ENCODE peak calls at places on chromosomes 1 and 21, in four cellular contexts. Y is uterus, P is prostate gland, K is erythroblast. R is an unnamed sample.

GRCh38 chr1:229385853-229386456 is 43.1 kb upstream of the CCSAP start:
- DNase-seq in P (no peak), K (no peak), Y (no peak), R (no peak)

GRCh38 chr1:91555821-91556531 is 55.3 kb downstream of the CDC7 start:
- DNase-seq in Y (no peak), K (peak), P (no peak), R (peak)

GRCh38 chr1:40045182-40045581 is 4.7 kb downstream of the CAP1 start:
- DNase-seq in P (no peak), Y (no peak), K (no peak), R (no peak)

GRCh38 chr1:88407248-88407647 is 276.8 kb upstream of the PKN2 start:
- DNase-seq in P (no peak), K (no peak), Y (no peak), R (no peak)

GRCh38 chr1:36702963-36703362 is 220.2 kb upstream of the CSF3R start:
- DNase-seq in K (no peak), Y (no peak), P (no peak), R (no peak)

GRCh38 chr1:51960262-51960661 is 30.2 kb downstream of the RAB3B start:
- DNase-seq in P (no peak), Y (no peak), K (no peak), R (no peak)

GRCh38 chr1:25948641-25949040 is 42.4 kb upstream of the STMN1 start:
- DNase-seq in Y (no peak), K (peak), P (no peak), R (no peak)

GRCh38 chr1:4510276-4510691 is 144.1 kb upstream of the AJAP1 start:
- DNase-seq in Y (no peak), P (no peak), K (no peak), R (no peak)

GRCh38 chr21:41369105-41369914 is 7.5 kb downstream of the MX2 start:
- DNase-seq in Y (peak), P (no peak), K (no peak), R (no peak)

GRCh38 chr1:29120955-29121485 is 2.7 kb downstream of the TMEM200B start:
- DNase-seq in Y (peak), K (no peak), P (no peak), R (no peak)

GRCh38 chr1:45452503-45452902 is 38.5 kb downstream of the TESK2 start:
- DNase-seq in K (no peak), Y (no peak), P (no peak), R (no peak)

GRCh38 chr1:243748706-243749283 is 101.2 kb downstream of the AKT3 start:
- DNase-seq in Y (no peak), P (peak), K (peak), R (peak)

GRCh38 chr1:11062965-11063401 is 3.2 kb upstream of the SRM start:
- DNase-seq in K (no peak), P (no peak), Y (peak), R (peak)

GRCh38 chr1:245797592-245798366 is 643.0 kb downstream of the KIF26B start:
- DNase-seq in K (peak), P (no peak), Y (no peak), R (peak)

GRCh38 chr1:27099154-27099903 is 55.6 kb downstream of the SLC9A1 start:
- DNase-seq in Y (peak), P (no peak), K (no peak), R (peak)

GRCh38 chr1:208475951-208476824 is 232.0 kb upstream of the PLXNA2 start:
- DNase-seq in Y (no peak), K (no peak), P (no peak), R (no peak)

DNA sequence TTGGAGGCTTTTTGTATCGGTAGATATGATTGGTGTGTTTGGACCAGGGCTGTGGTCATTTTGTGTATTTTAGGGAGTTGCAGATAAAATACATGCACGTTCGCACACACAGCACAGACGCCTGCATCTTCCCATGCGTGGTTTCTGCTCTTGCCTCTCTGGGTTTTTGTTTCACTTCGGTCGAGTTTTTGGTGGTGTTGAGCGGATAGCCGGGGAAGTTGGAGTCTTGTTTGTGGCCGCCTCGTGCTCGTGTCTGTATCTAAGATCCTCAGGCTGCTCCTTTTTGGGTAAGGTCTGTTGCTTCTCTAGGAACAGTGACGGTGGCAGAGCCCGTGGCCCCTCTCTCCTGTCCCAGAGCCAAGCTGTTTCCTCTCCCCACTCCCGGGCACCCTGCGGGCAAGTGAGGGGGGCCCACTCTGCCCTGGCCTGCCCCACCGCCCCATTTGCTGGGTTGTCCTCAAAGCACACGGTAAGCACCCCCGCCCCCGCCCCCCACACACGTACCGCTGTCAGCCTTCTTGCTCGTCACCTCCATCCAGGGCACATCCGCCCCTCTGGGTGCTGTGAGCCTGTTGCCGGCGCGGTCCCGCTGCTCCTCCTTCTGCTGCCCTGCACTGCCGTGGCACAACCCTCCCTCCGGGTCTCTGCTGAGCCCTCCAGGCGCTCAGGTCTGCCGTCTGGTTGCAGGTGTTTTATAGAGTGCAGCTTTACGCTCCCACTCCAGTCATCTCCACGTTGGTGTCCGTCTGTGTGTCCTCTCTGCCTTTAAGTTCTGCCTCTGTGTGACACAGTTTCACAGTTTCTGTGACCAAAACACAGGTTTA is 51.9 kb downstream of the AGPAT3 start:
- DNase-seq in Y (no peak), K (peak), P (no peak), R (no peak)
- TF ChIP-seq POLR2A in Y (no peak), K (no peak), P (no peak), R (no peak)

GRCh38 chr1:232767381-232768074 is 37.7 kb upstream of the MAP10 start:
- DNase-seq in Y (peak), P (peak), K (no peak), R (peak)
- TF ChIP-seq POLR2A in Y (no peak), P (no peak), K (no peak), R (no peak)

GRCh38 chr1:32396482-32396881 is 2.2 kb upstream of the BSDC1 start:
- DNase-seq in Y (no peak), K (no peak), P (no peak), R (no peak)

GRCh38 chr1:32393832-32394140 is 455 bp downstream of the BSDC1 start:
- DNase-seq in K (peak), Y (no peak), P (peak), R (no peak)

GRCh38 chr1:32393136-32393535 is 1.1 kb downstream of the BSDC1 start:
- DNase-seq in Y (no peak), K (peak), P (no peak), R (no peak)

GRCh38 chr1:32394141-32394889 is at the start of gene BSDC1:
- DNase-seq in P (peak), K (peak), Y (peak), R (peak)

DNA sequence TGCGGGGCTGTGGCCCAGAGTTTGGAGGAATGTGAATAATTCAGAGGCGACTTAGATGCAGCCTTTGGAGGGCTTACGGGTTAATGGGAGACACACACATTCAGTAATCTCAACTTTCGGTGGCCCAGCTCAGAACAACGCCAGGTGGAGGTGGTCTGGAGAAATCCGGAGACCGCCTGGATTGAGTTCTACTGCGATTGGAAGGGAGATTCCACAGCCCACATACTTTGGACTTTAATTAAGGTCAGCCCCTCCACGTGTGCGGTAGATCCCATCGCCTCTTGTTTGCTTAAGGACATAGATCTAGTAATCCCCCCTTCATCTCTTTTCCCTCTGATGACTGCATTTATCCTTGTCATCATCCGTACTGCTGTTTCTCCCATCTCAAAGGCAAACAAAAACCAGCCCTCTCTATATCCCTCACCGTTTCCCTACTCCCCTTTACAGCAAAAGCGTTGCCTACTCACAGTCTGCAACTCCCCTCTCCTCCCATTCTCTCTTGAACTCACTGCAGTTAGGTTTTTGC is 712 bp upstream of the BSDC1 start:
- DNase-seq in K (no peak), P (no peak), Y (no peak), R (no peak)
- TF ChIP-seq POLR2A in K (no peak), P (no peak), Y (no peak), R (no peak)

DNA sequence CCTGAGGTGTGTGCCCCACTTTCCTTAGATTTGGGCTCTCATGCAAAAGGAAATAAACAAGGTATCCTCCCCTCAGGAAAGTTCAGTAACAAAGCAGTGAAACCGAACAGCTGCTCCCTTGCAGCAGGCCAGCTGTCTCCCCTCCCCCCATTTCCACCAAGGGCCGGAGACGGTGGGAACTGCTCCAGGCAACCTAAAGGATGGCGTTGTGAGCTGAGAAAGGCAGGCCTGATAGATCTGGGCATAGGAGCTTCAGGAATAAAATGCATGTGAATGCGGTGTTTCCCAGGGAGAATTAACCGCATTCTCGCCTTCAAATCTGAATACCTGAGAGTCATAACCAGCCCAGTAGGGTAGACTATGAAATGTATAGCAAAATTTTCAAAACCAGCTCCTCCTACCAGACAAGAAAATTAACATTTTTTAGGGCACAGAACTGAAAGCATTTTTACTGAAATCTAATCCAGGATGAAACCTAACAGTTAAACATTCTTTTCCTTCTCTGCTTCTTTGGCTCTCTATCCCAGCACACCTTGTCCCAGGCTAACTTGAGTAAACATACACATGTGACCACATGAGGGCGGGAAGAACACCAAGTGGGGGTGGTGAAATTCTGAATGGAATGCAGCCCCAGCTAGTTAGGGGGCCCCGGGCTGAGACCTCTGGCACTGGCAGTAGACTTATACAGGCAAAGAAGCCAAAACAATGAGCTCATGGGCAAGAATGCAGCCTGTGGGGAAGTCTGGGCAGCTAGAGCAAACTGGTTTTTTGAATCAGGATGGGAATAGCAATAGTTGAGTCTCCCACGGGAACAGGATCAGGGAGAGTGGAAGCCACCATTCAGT is 11.5 kb downstream of the MCL1 start:
- DNase-seq in Y (peak), K (no peak), P (peak), R (peak)
- TF ChIP-seq POLR2A in Y (peak), K (no peak), P (peak), R (no peak)

DNA sequence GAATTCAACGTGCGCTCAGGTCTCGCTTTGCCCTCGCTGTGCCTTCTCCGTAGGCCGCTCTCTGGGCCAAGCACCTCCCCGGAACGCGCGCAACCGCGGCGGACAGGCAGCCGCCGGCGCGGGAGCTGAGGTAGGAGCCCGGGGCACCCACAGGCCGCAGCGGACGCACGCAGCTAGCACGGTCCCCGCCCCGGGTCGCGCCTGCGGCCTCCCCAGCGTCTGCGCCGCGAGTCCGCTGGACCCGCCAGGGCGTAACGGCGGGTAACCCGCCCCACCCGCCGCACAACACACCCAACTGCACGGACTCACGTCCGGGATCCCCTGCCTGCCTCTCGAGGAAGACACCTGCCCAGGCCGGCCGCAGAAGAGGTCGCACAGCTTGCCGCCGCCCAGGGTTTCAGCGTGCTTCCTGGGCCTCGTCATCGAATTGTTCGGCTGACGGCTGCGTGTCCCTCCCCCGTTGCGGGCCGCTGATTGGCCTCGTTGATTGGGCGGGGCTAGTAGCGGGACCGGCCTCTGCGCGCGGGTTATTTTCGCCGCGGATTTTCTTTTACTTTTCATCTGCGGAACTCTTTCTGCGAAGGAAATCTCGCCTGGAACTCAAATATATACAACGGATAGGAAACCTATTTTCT is at the start of gene CLCC1:
- DNase-seq in P (peak), K (peak), Y (peak), R (peak)
- TF ChIP-seq POLR2A in P (peak), K (peak), Y (peak), R (peak)

GRCh38 chr1:8639165-8639564 is 178.3 kb downstream of the RERE start:
- DNase-seq in P (no peak), K (no peak), Y (no peak), R (no peak)
- TF ChIP-seq POLR2A in P (no peak), K (no peak), Y (no peak), R (no peak)

GRCh38 chr1:42817440-42817767 is 207 bp upstream of the SVBP start:
- DNase-seq in P (no peak), Y (no peak), K (no peak), R (no peak)

GRCh38 chr1:42817976-42818375 is 779 bp upstream of the SVBP start:
- DNase-seq in Y (no peak), P (no peak), K (no peak), R (no peak)

GRCh38 chr1:42820813-42821212 is 3.6 kb upstream of the SVBP start:
- DNase-seq in Y (no peak), P (no peak), K (no peak), R (no peak)

GRCh38 chr1:42815938-42816599 is 853 bp upstream of the ERMAP start:
- DNase-seq in K (peak), P (no peak), Y (no peak), R (no peak)

DNA sequence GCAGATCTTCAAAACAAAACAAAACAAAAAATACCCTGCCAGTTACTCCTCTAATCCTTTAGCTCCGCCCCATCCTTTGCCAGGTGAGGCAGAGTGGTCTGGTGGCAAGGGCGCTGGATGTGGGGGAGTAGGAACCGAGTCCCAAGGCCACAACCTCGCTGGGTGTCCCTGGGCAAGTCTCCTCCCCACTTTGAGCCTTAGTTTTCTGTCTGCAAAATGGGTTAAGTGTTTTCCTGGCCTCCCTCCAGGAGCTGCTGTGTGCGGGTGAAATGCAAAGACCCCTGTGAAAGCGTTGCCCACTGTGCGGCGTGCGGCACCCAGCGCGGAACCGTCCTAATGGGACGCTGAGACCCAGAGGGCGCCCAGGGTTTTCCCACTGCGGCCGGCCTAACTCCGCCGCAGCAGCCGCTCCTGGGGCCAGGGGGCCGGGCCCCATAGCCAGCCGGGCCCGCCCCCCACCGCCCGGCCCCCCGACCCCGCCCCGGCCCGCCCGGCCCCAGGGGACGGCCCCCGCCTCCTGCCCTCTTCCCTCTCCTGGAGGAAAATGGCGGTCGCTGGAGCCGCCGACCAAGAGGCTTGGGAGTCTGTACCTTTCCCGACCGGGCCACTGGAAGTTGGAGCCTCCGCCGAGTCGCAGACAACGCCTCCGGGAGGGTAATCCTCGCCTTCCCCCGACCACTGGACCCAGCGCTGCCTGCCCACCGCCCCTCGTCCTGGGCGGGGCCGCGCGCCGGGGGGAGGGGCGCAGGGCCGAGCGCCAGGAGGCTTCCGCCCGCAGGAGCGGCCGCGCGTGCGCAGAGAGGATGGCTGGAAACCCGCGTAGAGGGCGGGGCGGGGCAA is at the start of the genes ERMAP and SVBP:
- DNase-seq in K (peak), P (peak), Y (peak), R (peak)
- TF ChIP-seq POLR2A in K (peak), P (peak), Y (no peak), R (peak)

GRCh38 chr1:235073331-235073967 is 55.2 kb downstream of the TOMM20 start:
- DNase-seq in Y (no peak), P (peak), K (no peak), R (no peak)
- TF ChIP-seq POLR2A in Y (no peak), P (peak), K (no peak), R (no peak)

DNA sequence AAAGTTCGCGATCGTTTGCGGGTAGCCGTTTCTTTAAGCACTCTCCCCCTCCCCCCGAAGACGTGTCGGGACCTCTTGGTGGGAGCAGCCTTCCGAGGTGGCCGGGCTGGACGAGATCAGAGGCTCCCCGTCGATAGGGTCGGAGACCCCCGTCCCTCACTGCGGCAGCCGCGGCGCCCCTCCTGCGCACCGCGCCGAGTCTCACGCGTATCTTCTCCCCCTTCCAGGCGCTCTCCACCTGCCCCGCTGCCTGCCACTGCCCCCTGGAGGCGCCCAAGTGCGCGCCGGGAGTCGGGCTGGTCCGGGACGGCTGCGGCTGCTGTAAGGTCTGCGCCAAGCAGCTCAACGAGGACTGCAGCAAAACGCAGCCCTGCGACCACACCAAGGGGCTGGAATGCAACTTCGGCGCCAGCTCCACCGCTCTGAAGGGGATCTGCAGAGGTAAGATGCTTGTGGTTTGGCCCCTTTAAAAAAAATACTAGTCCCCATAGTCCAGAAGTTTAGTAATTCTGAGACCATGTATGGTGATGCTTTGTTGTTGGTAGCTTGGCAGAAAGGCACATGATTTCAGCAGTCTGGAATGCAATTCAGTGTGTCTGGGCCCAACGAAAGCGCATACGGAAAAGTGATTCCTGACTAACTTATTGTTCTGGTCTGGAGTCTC is 709 bp downstream of the CCN1 start:
- DNase-seq in K (peak), P (peak), Y (peak), R (no peak)
- TF ChIP-seq POLR2A in K (no peak), P (no peak), Y (no peak), R (no peak)